ENCODE peak calls at places on chromosome X, in seven cellular contexts. G, B, T, N, R, A and S are unnamed samples.

GRCh38 chrX:20128678-20129077 is 12.0 kb upstream of the MAP7D2 start:
- DNase-seq in G (no peak), B (no peak), T (no peak), N (peak; percentile 12), R (no peak), A (no peak), S (no peak)

GRCh38 chrX:18674417-18674787 is 2.5 kb upstream of the RS1 start:
- DNase-seq in G (peak; percentile 53), B (no peak), T (no peak), N (peak; percentile 23), R (peak; percentile 80), A (no peak), S (no peak)

GRCh38 chrX:79630033-79631009 is 263.2 kb upstream of the ITM2A start:
- DNase-seq in G (no peak), B (no peak), T (no peak), N (no peak), R (no peak), A (peak; percentile 47), S (no peak)

GRCh38 chrX:68708503-68709290 is 61.2 kb downstream of the STARD8 start:
- DNase-seq in G (no peak), B (no peak), T (no peak), N (no peak), R (no peak), A (no peak), S (no peak)

GRCh38 chrX:38332505-38332904 is 5.2 kb upstream of the RPGR start:
- DNase-seq in G (no peak), B (no peak), T (no peak), N (no peak), R (no peak), A (peak; percentile 26), S (no peak)

GRCh38 chrX:19388064-19388679 is 44.4 kb downstream of the PDHA1 start:
- DNase-seq in G (no peak), B (no peak), T (no peak), N (no peak), R (no peak), A (no peak), S (no peak)

GRCh38 chrX:66498672-66499296 is 140.1 kb downstream of the EDA2R start:
- DNase-seq in G (no peak), B (no peak), T (no peak), N (no peak), R (no peak), A (no peak), S (no peak)

GRCh38 chrX:84362184-84362838 is 139.9 kb downstream of the HDX start:
- DNase-seq in G (no peak), B (no peak), T (no peak), N (no peak), R (no peak), A (no peak), S (no peak)

GRCh38 chrX:103631145-103631544 is 2.4 kb downstream of the TCEAL1 start:
- DNase-seq in G (no peak), B (no peak), T (no peak), N (no peak), R (no peak), A (no peak), S (no peak)

GRCh38 chrX:103630171-103630511 is 1.4 kb downstream of the TCEAL1 start:
- DNase-seq in G (no peak), B (no peak), T (no peak), N (no peak), R (no peak), A (no peak), S (no peak)

GRCh38 chrX:103628386-103629290 is at the start of gene TCEAL1:
- DNase-seq in G (peak; percentile 65), B (no peak), T (peak; percentile 61), N (peak; percentile 6), R (peak; percentile 52), A (no peak), S (no peak)

GRCh38 chrX:103626855-103627254 is 1.9 kb upstream of the TCEAL1 start:
- DNase-seq in G (no peak), B (no peak), T (no peak), N (no peak), R (no peak), A (no peak), S (no peak)

DNA sequence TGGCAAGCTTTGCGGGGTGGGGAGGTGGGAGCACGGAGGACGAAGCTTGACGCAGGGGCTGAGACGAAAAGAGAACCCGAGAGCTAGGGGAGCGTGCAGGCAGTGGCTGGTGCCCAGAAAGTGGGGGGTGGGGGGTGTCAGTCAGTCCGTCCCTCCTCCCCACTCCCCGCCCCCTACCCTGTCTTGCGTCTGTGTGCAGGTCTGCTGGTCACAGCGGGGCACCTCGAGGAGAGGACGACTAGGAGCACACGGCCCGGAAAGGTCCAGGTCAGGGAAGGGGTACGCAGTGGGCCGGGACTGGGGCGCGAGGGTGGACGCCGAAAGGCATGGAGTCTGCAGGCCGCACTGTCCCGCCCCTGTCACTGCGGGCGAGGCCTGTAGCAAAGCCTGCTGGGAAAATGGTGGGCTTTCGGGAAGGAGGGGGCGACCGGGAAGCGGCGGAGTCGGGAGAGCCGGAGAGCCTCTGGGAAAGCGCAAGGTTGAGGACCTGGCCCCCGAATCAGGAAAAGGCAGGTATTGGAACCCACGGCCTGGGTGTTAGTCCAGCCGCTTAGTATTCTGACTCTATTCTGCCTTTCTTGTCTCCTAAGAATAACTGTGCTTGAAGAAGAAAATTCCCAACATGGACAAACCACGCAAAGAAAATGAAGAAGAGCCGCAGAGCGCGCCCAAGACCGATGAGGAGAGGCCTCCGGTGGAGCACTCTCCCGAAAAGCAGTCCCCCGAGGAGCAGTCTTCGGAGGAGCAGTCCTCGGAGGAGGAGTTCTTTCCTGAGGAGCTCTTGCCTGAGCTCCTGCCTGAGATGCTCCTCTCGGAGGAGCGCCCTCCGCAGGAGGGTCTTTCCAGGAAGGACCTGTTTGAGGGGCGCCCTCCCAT is 758 bp downstream of the TCEAL1 start:
- DNase-seq in G (peak; percentile 67), B (no peak), T (peak; percentile 39), N (peak; percentile 31), R (peak; percentile 70), A (no peak), S (peak; percentile 58)
- TF ChIP-seq JUND in G (no peak), B (no peak), T (no peak), N (no peak), R (no peak), A (no peak), S (no peak)

GRCh38 chrX:56764975-56765791 is 36.1 kb downstream of the NBDY start:
- DNase-seq in G (peak; percentile 16), B (no peak), T (no peak), N (no peak), R (no peak), A (no peak), S (no peak)
- TF ChIP-seq JUND in G (no peak), B (no peak), T (no peak), N (no peak), R (no peak), A (no peak), S (no peak)

GRCh38 chrX:53438832-53439230 is 4.7 kb upstream of the HSD17B10 start:
- DNase-seq in G (no peak), B (no peak), T (no peak), N (no peak), R (no peak), A (no peak), S (no peak)

GRCh38 chrX:53440101-53440500 is 5.9 kb upstream of the HSD17B10 start:
- DNase-seq in G (no peak), B (no peak), T (no peak), N (no peak), R (no peak), A (no peak), S (no peak)

GRCh38 chrX:53441531-53442321 is 7.6 kb upstream of the HSD17B10 start:
- DNase-seq in G (peak; percentile 82), B (peak; percentile 71), T (peak; percentile 62), N (no peak), R (peak; percentile 98), A (peak; percentile 38), S (peak; percentile 91)

GRCh38 chrX:53442322-53442631 is 8.1 kb upstream of the HSD17B10 start:
- DNase-seq in G (no peak), B (no peak), T (no peak), N (no peak), R (no peak), A (no peak), S (no peak)

DNA sequence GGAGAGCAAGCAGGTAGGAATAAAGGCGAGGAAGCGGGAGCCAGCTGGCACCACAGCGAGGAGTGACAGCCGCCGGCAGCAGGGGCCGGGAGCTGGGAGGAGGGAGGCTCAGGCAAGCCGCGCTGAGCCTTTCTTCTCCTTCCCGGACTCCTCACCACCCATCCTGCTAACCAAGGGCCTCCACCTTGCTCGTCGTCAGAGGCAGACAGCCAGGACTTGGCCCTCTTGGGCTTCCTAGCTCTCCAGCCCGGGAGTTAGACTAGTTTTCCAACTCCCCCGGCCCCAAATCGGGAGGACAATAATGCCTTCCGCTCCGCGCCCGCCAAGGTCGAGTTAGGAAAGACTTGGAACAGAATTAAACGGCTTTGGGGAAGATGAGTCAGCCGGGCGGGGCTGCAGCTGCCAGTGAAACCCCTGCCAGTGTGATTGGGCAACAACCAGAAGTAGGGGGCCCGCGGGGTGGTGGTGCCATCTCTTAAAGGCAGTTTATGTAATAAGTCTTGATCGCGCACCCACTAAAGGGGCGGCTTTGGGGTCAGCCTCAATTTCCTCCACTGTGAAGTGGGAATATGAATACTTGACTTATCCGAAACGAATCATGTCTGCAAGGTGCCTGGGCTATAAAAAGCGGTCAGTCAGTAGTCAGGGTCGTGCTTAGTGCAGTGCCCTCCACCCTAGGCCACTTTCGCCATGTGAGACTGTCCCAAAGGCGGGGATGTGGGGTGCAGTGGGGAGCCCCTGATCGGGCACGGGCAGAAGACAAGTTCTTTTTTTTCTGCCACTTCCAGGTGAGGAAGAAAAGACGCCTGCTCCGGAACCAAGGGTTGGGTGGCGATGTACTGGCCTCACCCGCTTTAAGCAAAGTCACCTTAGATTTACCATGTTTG is 6.7 kb upstream of the HSD17B10 start:
- DNase-seq in G (peak; percentile 47), B (no peak), T (peak; percentile 20), N (no peak), R (peak; percentile 27), A (no peak), S (no peak)
- TF ChIP-seq JUND in G (no peak), B (no peak), T (no peak), N (no peak), R (no peak), A (no peak), S (no peak)

GRCh38 chrX:129522184-129523059 is 868 bp downstream of the SMARCA1 start:
- DNase-seq in G (peak; percentile 53), B (peak; percentile 16), T (peak; percentile 64), N (peak; percentile 48), R (peak; percentile 78), A (no peak), S (peak; percentile 72)

GRCh38 chrX:129523076-129524055 is at the start of gene SMARCA1:
- DNase-seq in G (peak; percentile 58), B (peak; percentile 16), T (peak; percentile 65), N (peak; percentile 11), R (peak; percentile 91), A (no peak), S (peak; percentile 10)

GRCh38 chrX:129529685-129530281 is 6.5 kb upstream of the SMARCA1 start:
- DNase-seq in G (no peak), B (no peak), T (no peak), N (no peak), R (peak; percentile 17), A (no peak), S (no peak)

GRCh38 chrX:129524250-129524850 is 1.1 kb upstream of the SMARCA1 start:
- DNase-seq in G (no peak), B (no peak), T (peak; percentile 47), N (no peak), R (no peak), A (no peak), S (no peak)

DNA sequence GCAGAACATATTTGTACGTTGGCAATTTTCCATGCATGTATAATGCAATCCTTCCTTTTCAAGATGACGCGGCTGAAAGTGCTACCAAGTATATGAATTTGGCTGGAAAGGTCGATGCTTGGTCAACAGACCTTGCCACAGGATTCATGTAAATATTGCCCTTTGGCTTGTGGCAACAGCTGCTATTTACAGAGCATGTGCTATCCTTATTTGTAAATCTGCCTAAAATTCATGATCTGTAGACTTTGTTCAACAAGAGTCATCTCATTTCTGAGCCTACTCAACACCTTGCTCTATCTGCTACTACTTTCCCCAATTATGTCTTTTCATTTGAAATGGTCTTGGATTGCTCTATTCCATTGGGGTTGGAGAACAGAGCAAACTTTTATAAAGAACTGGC is 1.9 kb upstream of the SMARCA1 start:
- DNase-seq in G (no peak), B (no peak), T (peak; percentile 89), N (no peak), R (no peak), A (no peak), S (peak; percentile 5)
- TF ChIP-seq JUND in G (no peak), B (no peak), T (no peak), N (no peak), R (no peak), A (no peak), S (no peak)